ENCODE peak calls at places on chromosomes 16 and 17, in five cellular contexts. One of them, this sample, is unnamed.

GRCh38 chr16:680967-681745 is 946 bp downstream of the STUB1 start:
- DNase-seq in NCI-H748 treated with DMSO at 0.1 percent for 48 hours: no peak
- DNase-seq in caudate nucleus: no peak
- DNase-seq in NCI-H460: no peak
- DNase-seq in fibroblast of the conjunctiva: peak; percentile 31
- DNase-seq in this sample: peak; percentile 47

GRCh38 chr17:63438092-63439051 is 7.7 kb downstream of the CYB561 start:
- DNase-seq in NCI-H460: no peak
- DNase-seq in caudate nucleus: no peak
- DNase-seq in fibroblast of the conjunctiva: no peak
- DNase-seq in NCI-H748 treated with DMSO at 0.1 percent for 48 hours: no peak
- DNase-seq in this sample: no peak

GRCh38 chr16:3022208-3022696 is 1.5 kb downstream of the HCFC1R1 start:
- DNase-seq in NCI-H460: peak; percentile 90
- DNase-seq in NCI-H748 treated with DMSO at 0.1 percent for 48 hours: no peak
- DNase-seq in fibroblast of the conjunctiva: peak; percentile 94
- DNase-seq in caudate nucleus: peak; percentile 76
- DNase-seq in this sample: peak; percentile 92

GRCh38 chr17:2906907-2907306 is 110.7 kb downstream of the RAP1GAP2 start:
- DNase-seq in NCI-H748 treated with DMSO at 0.1 percent for 48 hours: no peak
- DNase-seq in NCI-H460: no peak
- DNase-seq in caudate nucleus: no peak
- DNase-seq in fibroblast of the conjunctiva: no peak
- DNase-seq in this sample: no peak

GRCh38 chr17:2090210-2090641 is 35.3 kb downstream of the HIC1 start:
- DNase-seq in NCI-H460: no peak
- DNase-seq in fibroblast of the conjunctiva: no peak
- DNase-seq in caudate nucleus: no peak
- DNase-seq in NCI-H748 treated with DMSO at 0.1 percent for 48 hours: no peak
- DNase-seq in this sample: no peak

GRCh38 chr17:59837362-59838195 is 55.2 kb downstream of the TUBD1 start:
- DNase-seq in caudate nucleus: no peak
- DNase-seq in NCI-H748 treated with DMSO at 0.1 percent for 48 hours: peak; percentile 97
- DNase-seq in fibroblast of the conjunctiva: peak; percentile 100
- DNase-seq in NCI-H460: peak; percentile 99
- DNase-seq in this sample: peak; percentile 71

GRCh38 chr17:2935622-2936021 is 127.8 kb downstream of the OR1D5 start:
- DNase-seq in NCI-H748 treated with DMSO at 0.1 percent for 48 hours: no peak
- DNase-seq in NCI-H460: no peak
- DNase-seq in fibroblast of the conjunctiva: no peak
- DNase-seq in caudate nucleus: no peak
- DNase-seq in this sample: no peak

GRCh38 chr17:4944163-4944553 is 4.1 kb downstream of the RNF167 start:
- DNase-seq in NCI-H748 treated with DMSO at 0.1 percent for 48 hours: no peak
- DNase-seq in caudate nucleus: no peak
- DNase-seq in fibroblast of the conjunctiva: no peak
- DNase-seq in NCI-H460: no peak
- DNase-seq in this sample: no peak

GRCh38 chr16:87765473-87765775 is 362 bp downstream of the KLHDC4 start:
- DNase-seq in caudate nucleus: no peak
- DNase-seq in fibroblast of the conjunctiva: no peak
- DNase-seq in NCI-H748 treated with DMSO at 0.1 percent for 48 hours: no peak
- DNase-seq in NCI-H460: no peak
- DNase-seq in this sample: peak; percentile 37